ENCODE peak calls at places on chromosomes 12 and 14, in six cellular contexts. B, R, P, K, U and H are unnamed samples. For H3K4me1, the result is how much of the 10 kb centered on the place peaks cover.

GRCh38 chr12:6860116-6860515 is 7.2 kb upstream of the TPI1 start:
- DNase-seq in P (no peak), U (no peak), B (no peak), K (no peak), R (no peak), H (no peak)

GRCh38 chr12:92039048-92039447 is 106.6 kb downstream of the BTG1 start:
- DNase-seq in U (no peak), B (no peak), P (no peak), R (no peak), K (no peak), H (no peak)

GRCh38 chr12:55932546-55932919 is 1.6 kb downstream of the DGKA start:
- DNase-seq in U (no peak), B (peak), P (peak), R (no peak), K (no peak), H (no peak)

GRCh38 chr12:125240717-125241116 is 175.5 kb downstream of the AACS start:
- DNase-seq in B (no peak), P (no peak), R (no peak), U (no peak), K (no peak), H (no peak)

GRCh38 chr14:103886304-103887169 is 39.2 kb upstream of the PPP1R13B start:
- DNase-seq in P (no peak), U (no peak), B (no peak), K (no peak), R (no peak), H (no peak)

GRCh38 chr12:8081228-8081920 is 700 bp upstream of the NECAP1 start:
- DNase-seq in B (peak), K (peak), U (no peak), R (no peak), P (peak), H (no peak)

GRCh38 chr12:96425321-96425720 is 25.1 kb upstream of the CDK17 start:
- DNase-seq in R (no peak), B (no peak), P (no peak), K (no peak), U (no peak), H (no peak)

GRCh38 chr12:124964251-124964650 is 24.7 kb downstream of the DHX37 start:
- DNase-seq in R (no peak), B (no peak), P (no peak), U (no peak), K (no peak), H (no peak)

GRCh38 chr12:113766880-113767878 is 198.9 kb downstream of the RBM19 start:
- DNase-seq in B (no peak), U (no peak), K (no peak), R (no peak), P (no peak), H (no peak)

GRCh38 chr12:69685810-69686209 is 13.3 kb downstream of the BEST3 start:
- DNase-seq in U (no peak), K (peak), P (no peak), B (no peak), R (no peak), H (no peak)

GRCh38 chr14:91388551-91388975 is 29.1 kb downstream of the CCDC88C start:
- DNase-seq in K (no peak), P (no peak), R (no peak), B (no peak), U (no peak), H (no peak)

GRCh38 chr12:104064842-104065441 is 611 bp downstream of the HCFC2 start:
- DNase-seq in B (no peak), K (peak), R (peak), U (no peak), P (peak), H (peak)

GRCh38 chr12:716506-716905 is 35.9 kb upstream of the WNK1 start:
- DNase-seq in B (no peak), U (no peak), P (no peak), K (no peak), R (no peak), H (no peak)

GRCh38 chr14:73463411-73463810 is 5.1 kb upstream of the NUMB start:
- DNase-seq in B (no peak), K (peak), U (peak), R (peak), P (no peak), H (no peak)

GRCh38 chr14:71206766-71207371 is 299.6 kb downstream of the PCNX1 start:
- DNase-seq in R (peak), U (peak), P (no peak), K (peak), B (no peak), H (peak)

GRCh38 chr12:90262261-90262660 is 553.6 kb upstream of the ATP2B1 start:
- DNase-seq in R (no peak), P (no peak), U (no peak), B (no peak), K (no peak), H (no peak)

GRCh38 chr12:20011200-20011599 is 357.1 kb upstream of the PDE3A start:
- DNase-seq in B (no peak), R (no peak), K (no peak), U (no peak), P (peak), H (no peak)

GRCh38 chr12:113385282-113385882 is 18.3 kb downstream of the SDS start:
- DNase-seq in P (no peak), K (no peak), R (no peak), U (no peak), B (no peak), H (no peak)

GRCh38 chr12:124214574-124214973 is 80.3 kb upstream of the RFLNA start:
- DNase-seq in B (no peak), K (no peak), U (no peak), R (no peak), P (no peak), H (no peak)

GRCh38 chr14:105343194-105343593 is 28.6 kb downstream of the PACS2 start:
- DNase-seq in U (no peak), P (no peak), K (no peak), R (no peak), B (no peak), H (peak)

GRCh38 chr12:74033531-74033930 is 504.1 kb upstream of the ATXN7L3B start:
- DNase-seq in K (no peak), B (no peak), R (no peak), P (no peak), U (no peak), H (no peak)

GRCh38 chr14:73896521-73896920 is 9.9 kb downstream of the ZNF410 start:
- DNase-seq in R (no peak), B (no peak), U (no peak), K (no peak), P (no peak), H (no peak)

GRCh38 chr12:31922341-31923062 is 36.7 kb upstream of the RESF1 start:
- DNase-seq in U (no peak), R (no peak), K (no peak), B (no peak), P (no peak), H (no peak)

GRCh38 chr12:79897617-79898016 is 37.3 kb downstream of the PPP1R12A start:
- DNase-seq in R (no peak), P (no peak), B (no peak), U (no peak), K (no peak), H (no peak)

GRCh38 chr14:99937475-99938244 is 127.6 kb upstream of the EVL start:
- DNase-seq in U (no peak), P (no peak), R (no peak), K (no peak), B (no peak), H (no peak)

GRCh38 chr14:101351769-101352168 is 209.5 kb upstream of the DIO3 start:
- DNase-seq in U (no peak), B (peak), K (peak), P (no peak), R (peak), H (no peak)

GRCh38 chr14:95226801-95227200 is 69.5 kb upstream of the DICER1 start:
- DNase-seq in R (peak), U (no peak), K (no peak), P (no peak), B (no peak), H (no peak)

GRCh38 chr12:48183876-48184548 is 568 bp downstream of the CCDC184 start:
- DNase-seq in R (no peak), P (no peak), K (no peak), B (no peak), U (no peak), H (no peak)

GRCh38 chr14:20682435-20683124 is 1.8 kb upstream of the RNASE4 start:
- DNase-seq in K (peak), R (peak), B (peak), U (peak), P (peak), H (peak)

GRCh38 chr12:127381681-127382080 is 885.3 kb upstream of the TMEM132C start:
- DNase-seq in B (no peak), P (no peak), R (no peak), U (no peak), K (no peak), H (no peak)

GRCh38 chr12:127383281-127383680 is 883.7 kb upstream of the TMEM132C start:
- DNase-seq in K (no peak), P (no peak), U (no peak), R (no peak), B (no peak), H (no peak)

GRCh38 chr12:127386723-127387122 is 880.2 kb upstream of the TMEM132C start:
- DNase-seq in B (no peak), K (peak), P (no peak), R (no peak), U (no peak), H (no peak)

DNA sequence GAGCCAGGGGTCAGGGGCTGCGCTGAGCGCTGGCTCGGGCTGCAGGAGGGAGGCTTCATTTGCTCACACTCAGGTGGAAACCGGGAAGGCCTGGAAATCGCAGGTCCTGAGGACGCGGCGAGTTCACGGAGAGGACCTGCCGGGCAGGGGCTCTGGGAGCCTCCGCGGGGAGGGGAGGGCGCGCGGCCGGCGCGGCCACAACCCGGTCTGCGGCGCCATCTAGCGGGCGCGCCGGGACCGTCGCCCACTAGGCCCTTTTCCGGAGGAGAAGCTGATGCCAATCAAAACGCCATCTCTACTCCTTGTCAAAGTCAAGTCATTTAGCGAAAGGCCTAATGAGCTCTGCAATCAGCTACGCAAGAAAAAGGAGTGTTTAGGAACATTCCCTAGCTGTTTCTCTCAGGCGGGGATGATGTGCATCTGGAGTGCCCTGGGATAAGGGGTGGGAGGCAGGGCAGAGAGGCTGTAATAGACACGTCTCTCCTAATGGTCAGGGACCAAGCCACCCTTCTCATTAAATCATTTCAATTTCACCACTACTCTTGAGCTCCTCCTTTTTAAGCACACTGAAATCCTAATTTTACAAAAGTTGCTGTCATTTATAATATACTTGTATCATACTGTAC is 885.8 kb upstream of the TMEM132C start:
- DNase-seq in U (no peak), R (no peak), P (peak), K (peak), B (peak), H (peak)
- H3K4me3 ChIP-seq in U (no peak), R (no peak), P (no peak), K (no peak), B (no peak), H (no peak)

GRCh38 chr12:75960954-75961661 is 70.5 kb downstream of the PHLDA1 start:
- DNase-seq in U (no peak), B (no peak), K (no peak), P (no peak), R (no peak), H (no peak)

GRCh38 chr12:75960086-75960910 is 71.3 kb downstream of the PHLDA1 start:
- DNase-seq in U (no peak), R (no peak), P (peak), B (no peak), K (no peak), H (no peak)

GRCh38 chr12:75959506-75959905 is 72.1 kb downstream of the PHLDA1 start:
- DNase-seq in U (no peak), P (no peak), K (no peak), B (no peak), R (no peak), H (no peak)

GRCh38 chr12:75961878-75962277 is 69.7 kb downstream of the PHLDA1 start:
- DNase-seq in U (no peak), K (no peak), P (peak), R (no peak), B (no peak), H (no peak)

DNA sequence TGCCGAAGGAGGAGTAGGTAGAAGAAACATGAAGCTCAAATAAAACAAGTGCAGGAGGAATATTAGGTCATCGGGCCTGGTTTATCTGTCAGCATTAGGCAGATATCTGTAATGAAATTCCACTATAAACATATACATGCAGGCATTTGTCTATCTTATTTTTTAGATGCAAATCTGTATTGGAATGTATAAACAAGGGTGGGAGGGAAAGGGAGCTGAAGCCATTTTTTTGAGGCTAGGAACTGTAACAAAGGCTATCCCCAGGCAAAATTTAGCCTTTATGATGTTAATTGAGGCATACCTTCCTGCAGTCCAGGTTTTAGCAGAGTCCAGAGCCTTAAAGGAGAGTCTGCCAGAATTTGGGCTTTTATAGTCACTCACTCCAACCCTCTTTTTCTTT is 72.5 kb downstream of the PHLDA1 start:
- DNase-seq in P (no peak), U (no peak), R (no peak), B (no peak), K (no peak), H (no peak)
- H3K4me1 ChIP-seq in P (under half), U (under half), R (under half), B (under half), K (under half), H (under half)

GRCh38 chr12:65278576-65279386 is at the start of gene MSRB3:
- DNase-seq in R (peak), P (peak), K (peak), U (peak), B (no peak), H (peak)

GRCh38 chr12:65277994-65278575 is 398 bp upstream of the MSRB3 start:
- DNase-seq in K (no peak), B (no peak), R (peak), U (no peak), P (peak), H (no peak)

GRCh38 chr12:65279387-65280112 is 1.1 kb downstream of the MSRB3 start:
- DNase-seq in K (no peak), U (no peak), P (no peak), B (no peak), R (no peak), H (no peak)

GRCh38 chr12:65282840-65283239 is 4.4 kb downstream of the MSRB3 start:
- DNase-seq in B (no peak), U (no peak), R (no peak), K (no peak), P (no peak), H (no peak)

DNA sequence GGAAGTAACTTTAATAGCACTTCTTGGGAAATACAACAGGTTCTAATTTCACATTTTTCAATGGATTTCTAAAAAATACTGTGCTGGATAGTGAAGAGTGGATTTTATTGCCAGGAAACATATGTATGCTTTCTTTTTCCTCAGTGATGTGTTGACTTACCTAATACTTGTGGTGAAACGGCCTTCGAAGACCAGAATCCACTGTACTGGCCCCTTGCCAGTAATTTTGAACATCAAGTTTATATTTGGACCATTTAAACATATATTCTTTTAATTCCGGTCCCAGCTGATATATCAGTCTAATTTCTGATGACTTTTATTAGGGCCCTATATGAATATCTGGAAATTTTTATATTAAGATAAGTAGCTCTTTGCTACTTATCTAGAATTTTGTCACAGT is 1.8 kb downstream of the MSRB3 start:
- DNase-seq in R (no peak), U (no peak), P (no peak), K (no peak), B (no peak), H (no peak)
- H3K4me3 ChIP-seq in R (no peak), U (peak), P (no peak), K (no peak), B (no peak), H (no peak)

DNA sequence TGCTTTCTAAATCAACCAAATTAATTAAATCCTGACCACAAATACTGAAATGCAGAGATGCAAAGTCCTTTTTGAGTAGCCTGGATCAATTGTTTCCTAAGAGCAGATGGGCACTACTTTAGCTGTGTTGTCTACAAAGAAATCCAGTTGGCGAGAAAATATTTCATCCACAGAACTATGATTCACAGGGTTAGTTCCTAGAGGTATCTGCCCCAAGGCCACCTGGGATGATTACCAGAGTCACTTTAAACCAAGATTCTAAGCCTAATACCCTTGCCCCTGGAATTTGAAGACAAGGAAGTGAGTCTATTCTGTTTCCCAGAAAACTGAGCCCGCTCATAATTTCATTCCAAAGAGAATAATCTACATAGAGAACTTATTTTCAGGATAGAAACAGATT is 198.4 kb downstream of the PPM1H start:
- DNase-seq in R (no peak), U (no peak), P (no peak), B (no peak), K (no peak), H (no peak)
- H3K4me1 ChIP-seq in R (under half), U (under half), P (under half), B (under half), K (under half), H (under half)

GRCh38 chr14:76040704-76041103 is 55.1 kb downstream of the IFT43 start:
- DNase-seq in B (no peak), K (no peak), U (no peak), P (no peak), R (no peak), H (no peak)
- H3K4me3 ChIP-seq in B (no peak), K (no peak), U (no peak), P (no peak), R (no peak), H (no peak)

GRCh38 chr12:64674367-64674922 is 64.2 kb downstream of the RASSF3 start:
- DNase-seq in U (no peak), P (no peak), B (peak), R (no peak), K (no peak), H (no peak)
- H3K4me1 ChIP-seq in U (half or more), P (half or more), B (half or more), R (under half), K (half or more), H (under half)

GRCh38 chr14:56235388-56235787 is 117.2 kb downstream of the PELI2 start:
- DNase-seq in K (no peak), P (no peak), U (no peak), R (no peak), B (no peak), H (no peak)
- H3K4me3 ChIP-seq in K (no peak), P (no peak), U (no peak), R (no peak), B (no peak), H (no peak)